ENCODE peak calls at places on chromosomes 16 and 17, in seven cellular contexts. E, F, I, R, W, P and J are unnamed samples.

GRCh38 chr16:75011634-75012307 is 12.9 kb downstream of the ZNRF1 start:
- DNase-seq in E (no peak), F (peak; percentile 95), I (peak; percentile 52), R (peak; percentile 94), W (no peak), P (no peak), J (peak; percentile 76)

GRCh38 chr17:64772845-64773299 is 110.8 kb upstream of the SMURF2 start:
- DNase-seq in E (no peak), F (no peak), I (no peak), R (no peak), W (no peak), P (no peak), J (no peak)

GRCh38 chr16:57036945-57037344 is 47.6 kb downstream of the NLRC5 start:
- DNase-seq in E (no peak), F (no peak), I (no peak), R (no peak), W (no peak), P (no peak), J (no peak)

GRCh38 chr17:68004201-68004600 is 7.9 kb upstream of the C17orf58 start:
- DNase-seq in E (no peak), F (no peak), I (no peak), R (no peak), W (no peak), P (no peak), J (no peak)

GRCh38 chr17:75688209-75688771 is 21.2 kb downstream of the SAP30BP start:
- DNase-seq in E (peak; percentile 33), F (no peak), I (no peak), R (peak; percentile 25), W (no peak), P (no peak), J (no peak)

GRCh38 chr17:31533546-31534155 is 142.2 kb downstream of the RAB11FIP4 start:
- DNase-seq in E (no peak), F (peak; percentile 47), I (no peak), R (peak; percentile 78), W (no peak), P (peak; percentile 52), J (peak; percentile 83)

GRCh38 chr17:79792984-79793923 is 3.6 kb downstream of the CBX8 start:
- DNase-seq in E (no peak), F (peak; percentile 49), I (no peak), R (peak; percentile 95), W (no peak), P (no peak), J (no peak)

GRCh38 chr17:12634789-12635414 is 30.8 kb upstream of the MYOCD start:
- DNase-seq in E (no peak), F (no peak), I (no peak), R (no peak), W (no peak), P (no peak), J (no peak)

GRCh38 chr16:86819523-86819887 is 241.2 kb downstream of the FOXL1 start:
- DNase-seq in E (no peak), F (no peak), I (no peak), R (peak; percentile 16), W (no peak), P (no peak), J (no peak)

GRCh38 chr17:72390675-72391501 is 270.1 kb downstream of the SOX9 start:
- DNase-seq in E (no peak), F (peak; percentile 71), I (no peak), R (no peak), W (no peak), P (no peak), J (peak; percentile 89)

GRCh38 chr17:39972271-39972670 is 8.3 kb upstream of the PSMD3 start:
- DNase-seq in E (no peak), F (no peak), I (no peak), R (peak; percentile 28), W (no peak), P (no peak), J (no peak)

GRCh38 chr16:89122322-89122831 is 28.7 kb downstream of the ACSF3 start:
- DNase-seq in E (no peak), F (no peak), I (no peak), R (no peak), W (peak; percentile 76), P (peak; percentile 51), J (peak; percentile 26)

GRCh38 chr17:65455972-65456343 is 105.5 kb downstream of the AXIN2 start:
- DNase-seq in E (peak; percentile 7), F (no peak), I (no peak), R (peak; percentile 32), W (no peak), P (no peak), J (peak; percentile 8)

GRCh38 chr16:1474471-1474795 is 395 bp downstream of the CLCN7 start:
- DNase-seq in E (no peak), F (no peak), I (no peak), R (no peak), W (no peak), P (no peak), J (no peak)

GRCh38 chr17:76193616-76194015 is 46.7 kb downstream of the RNF157 start:
- DNase-seq in E (no peak), F (no peak), I (no peak), R (no peak), W (no peak), P (no peak), J (no peak)

GRCh38 chr16:59696495-59696894 is 962.4 kb upstream of the GOT2 start:
- DNase-seq in E (no peak), F (no peak), I (no peak), R (no peak), W (no peak), P (no peak), J (no peak)

GRCh38 chr17:2602597-2603017 is 9.2 kb downstream of the PAFAH1B1 start:
- DNase-seq in E (no peak), F (no peak), I (no peak), R (no peak), W (no peak), P (no peak), J (no peak)

GRCh38 chr16:1772362-1772907 is at the start of gene EME2:
- DNase-seq in E (no peak), F (no peak), I (no peak), R (no peak), W (no peak), P (no peak), J (peak; percentile 56)

GRCh38 chr17:75552847-75553552 is 27.5 kb downstream of the LLGL2 start:
- DNase-seq in E (no peak), F (no peak), I (no peak), R (no peak), W (no peak), P (no peak), J (no peak)

GRCh38 chr16:79050063-79050462 is 550.5 kb downstream of the MAF start:
- DNase-seq in E (no peak), F (no peak), I (no peak), R (no peak), W (no peak), P (no peak), J (no peak)

GRCh38 chr17:30530346-30531025 is 53.3 kb downstream of the GOSR1 start:
- DNase-seq in E (no peak), F (peak; percentile 36), I (no peak), R (peak; percentile 59), W (no peak), P (no peak), J (peak; percentile 72)

GRCh38 chr16:86781046-86781445 is 202.7 kb downstream of the FOXL1 start:
- DNase-seq in E (no peak), F (no peak), I (no peak), R (no peak), W (no peak), P (no peak), J (no peak)

GRCh38 chr16:47244206-47244605 is 100.5 kb upstream of the NETO2 start:
- DNase-seq in E (no peak), F (no peak), I (no peak), R (no peak), W (no peak), P (no peak), J (no peak)

GRCh38 chr17:57187391-57187790 is 68.9 kb upstream of the MSI2 start:
- DNase-seq in E (no peak), F (no peak), I (no peak), R (no peak), W (no peak), P (no peak), J (no peak)

GRCh38 chr17:56977673-56978395 is at the start of gene SCPEP1:
- DNase-seq in E (peak; percentile 90), F (peak; percentile 23), I (peak; percentile 15), R (peak; percentile 72), W (peak; percentile 93), P (peak; percentile 92), J (peak; percentile 84)

GRCh38 chr16:88503771-88504488 is 50.9 kb downstream of the ZFPM1 start:
- DNase-seq in E (no peak), F (no peak), I (no peak), R (no peak), W (no peak), P (no peak), J (no peak)

GRCh38 chr16:67447508-67448076 is 16.7 kb downstream of the HSD11B2 start:
- DNase-seq in E (no peak), F (no peak), I (no peak), R (peak; percentile 67), W (peak; percentile 87), P (peak; percentile 11), J (peak; percentile 63)

GRCh38 chr16:2704983-2705275 is 15.1 kb downstream of the PRSS27 start:
- DNase-seq in E (no peak), F (no peak), I (no peak), R (no peak), W (no peak), P (no peak), J (no peak)

GRCh38 chr17:20299013-20299412 is 168.3 kb downstream of the LGALS9B start:
- DNase-seq in E (no peak), F (no peak), I (no peak), R (no peak), W (no peak), P (no peak), J (no peak)

GRCh38 chr16:28098959-28099945 is 35.7 kb upstream of the GSG1L start:
- DNase-seq in E (no peak), F (no peak), I (no peak), R (no peak), W (no peak), P (no peak), J (no peak)

GRCh38 chr16:53232826-53233529 is 178.2 kb downstream of the CHD9 start:
- DNase-seq in E (no peak), F (no peak), I (no peak), R (no peak), W (no peak), P (no peak), J (no peak)

GRCh38 chr16:1946495-1947368 is 3.7 kb upstream of the MSRB1 start:
- DNase-seq in E (no peak), F (no peak), I (no peak), R (no peak), W (no peak), P (no peak), J (no peak)